ENCODE peak calls at places on chromosomes 16 and 17, in ten cellular contexts. D is breast epithelium; Y is PC-3; U is IMR-90; V is CD4-positive, CD25-positive, alpha-beta regulatory T cell; S is NT2/D1; B is heart right ventricle; N is cardiac muscle cell; K is CD8-positive, alpha-beta T cell; P is A549. H is an unnamed sample. For H3K4me1, the result is how much of the 10 kb centered on the place peaks cover.

GRCh38 chr17:16419929-16420271 is 4.5 kb downstream of the TRPV2 start:
- DNase-seq in B (no peak), D (no peak), U (peak), P (no peak), S (no peak), V (no peak), N (no peak), K (peak), Y (peak), H (peak)

GRCh38 chr16:81551141-81551808 is 106.7 kb downstream of the CMIP start:
- DNase-seq in N (no peak), Y (peak), K (no peak), S (no peak), U (peak), B (no peak), P (no peak), D (no peak), V (no peak), H (peak)

GRCh38 chr17:5893741-5894140 is 176.4 kb upstream of the WSCD1 start:
- DNase-seq in K (no peak), B (no peak), Y (no peak), V (no peak), S (no peak), U (no peak), D (no peak), P (no peak), N (no peak), H (no peak)

GRCh38 chr16:14013571-14014283 is 57.4 kb upstream of the MRTFB start:
- DNase-seq in K (no peak), D (no peak), P (peak), S (no peak), Y (peak), B (peak), N (peak), U (peak), V (no peak), H (peak)

GRCh38 chr16:35252356-35252936 is 1793.0 kb downstream of the TP53TG3F start:
- DNase-seq in V (no peak), S (no peak), U (peak), B (no peak), D (no peak), Y (no peak), N (no peak), K (no peak), P (no peak), H (no peak)

GRCh38 chr16:89536886-89537548 is 23.5 kb upstream of the RPL13 start:
- DNase-seq in N (no peak), K (no peak), D (no peak), P (no peak), Y (no peak), V (no peak), B (no peak), S (no peak), U (no peak), H (no peak)

GRCh38 chr17:57114085-57114673 is 29.1 kb downstream of the AKAP1 start:
- DNase-seq in V (peak), Y (peak), N (peak), B (peak), P (peak), S (peak), D (no peak), U (peak), K (peak), H (no peak)

GRCh38 chr17:57925361-57925990 is 29.7 kb downstream of the CUEDC1 start:
- DNase-seq in U (no peak), B (no peak), V (no peak), N (no peak), S (no peak), D (no peak), Y (no peak), K (no peak), P (no peak), H (no peak)

GRCh38 chr16:10658943-10659342 is 35.8 kb downstream of the TEKT5 start:
- DNase-seq in N (no peak), B (no peak), D (no peak), V (no peak), Y (no peak), S (no peak), U (no peak), P (no peak), K (no peak), H (no peak)

GRCh38 chr17:4554997-4555799 is at the start of gene MYBBP1A:
- DNase-seq in V (peak), S (peak), B (peak), K (peak), Y (peak), D (peak), U (peak), N (peak), P (peak), H (peak)

GRCh38 chr16:86252596-86252995 is 257.7 kb upstream of the FOXF1 start:
- DNase-seq in V (no peak), Y (no peak), D (no peak), U (peak), K (no peak), S (peak), B (no peak), N (peak), P (no peak), H (peak)

GRCh38 chr17:51439395-51440229 is 179.3 kb downstream of the UTP18 start:
- DNase-seq in K (no peak), D (no peak), V (no peak), B (no peak), Y (peak), N (no peak), P (no peak), S (no peak), U (no peak), H (peak)

GRCh38 chr16:22192261-22193133 is 13.6 kb upstream of the EEF2K start:
- DNase-seq in U (peak), S (no peak), D (peak), N (peak), Y (peak), P (no peak), V (peak), K (peak), B (peak), H (peak)

GRCh38 chr17:47763913-47764582 is 31.0 kb downstream of the TBX21 start:
- DNase-seq in D (no peak), Y (peak), P (no peak), K (no peak), U (peak), V (no peak), N (no peak), B (no peak), S (no peak), H (peak)

GRCh38 chr16:19781196-19781595 is 63.1 kb downstream of the IQCK start:
- DNase-seq in P (no peak), D (no peak), K (no peak), Y (no peak), B (no peak), V (no peak), U (peak), S (no peak), N (no peak), H (no peak)

GRCh38 chr16:30902070-30902972 is 5.9 kb downstream of the CTF1 start:
- DNase-seq in K (peak), N (peak), P (peak), B (peak), Y (peak), V (peak), S (no peak), U (peak), D (no peak), H (peak)

GRCh38 chr16:6496996-6497395 is 835.6 kb upstream of the RBFOX1 start:
- DNase-seq in U (no peak), N (no peak), P (no peak), S (no peak), Y (no peak), K (no peak), D (no peak), B (no peak), V (no peak), H (no peak)

GRCh38 chr17:28646039-28646754 is 1.2 kb upstream of the BLTP2 start:
- DNase-seq in U (no peak), S (no peak), K (no peak), V (no peak), N (no peak), D (no peak), B (no peak), P (no peak), Y (no peak), H (no peak)

GRCh38 chr17:29124135-29124930 is 55.9 kb downstream of the MYO18A start:
- DNase-seq in Y (peak), D (no peak), K (peak), S (peak), V (peak), B (peak), U (peak), N (peak), P (peak), H (peak)

GRCh38 chr16:56675685-56676210 is 6.1 kb downstream of the MT1H start:
- DNase-seq in S (no peak), D (no peak), V (peak), P (no peak), U (no peak), B (no peak), N (no peak), Y (no peak), K (peak), H (no peak)

GRCh38 chr16:17470871-17471744 is at the start of gene XYLT1:
- DNase-seq in P (peak), D (no peak), N (peak), Y (peak), B (peak), V (peak), S (no peak), U (peak), K (peak), H (peak)

GRCh38 chr16:82011199-82011641 is at the start of gene SDR42E1:
- DNase-seq in N (no peak), V (peak), P (peak), U (no peak), Y (no peak), B (no peak), S (no peak), K (peak), D (peak), H (peak)

GRCh38 chr16:27085182-27085581 is 18.5 kb downstream of the C16orf82 start:
- DNase-seq in U (no peak), B (no peak), V (no peak), S (no peak), N (no peak), D (peak), K (no peak), P (no peak), Y (no peak), H (no peak)

DNA sequence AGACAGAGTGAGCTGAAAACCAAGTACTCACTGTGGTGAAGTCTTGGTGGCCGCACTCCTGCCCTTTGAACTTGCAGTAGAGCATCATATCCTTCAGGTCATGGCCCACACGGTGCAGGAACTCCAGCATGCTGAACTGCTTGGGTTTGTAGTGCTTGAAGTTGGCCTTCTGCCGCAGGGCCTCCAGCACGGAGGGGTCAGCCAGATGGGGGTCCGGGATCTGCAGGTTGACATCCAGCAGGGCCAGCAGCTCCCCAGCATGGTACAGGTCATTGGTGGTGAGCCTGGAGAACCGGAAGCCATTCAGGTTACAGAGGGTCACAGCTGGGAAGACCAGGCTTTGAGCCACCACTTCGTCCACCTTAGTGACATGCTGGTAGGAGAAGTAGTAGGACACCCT is 99.1 kb upstream of the CCL2 start:
- DNase-seq in K (no peak), Y (no peak), U (no peak), N (no peak), S (no peak), V (no peak), B (no peak), D (no peak), P (no peak), H (no peak)
- H3K4me1 ChIP-seq in K (under half), Y (under half), U (under half), N (under half), S (under half), V (under half), B (under half), D (under half), P (under half), H (under half)

DNA sequence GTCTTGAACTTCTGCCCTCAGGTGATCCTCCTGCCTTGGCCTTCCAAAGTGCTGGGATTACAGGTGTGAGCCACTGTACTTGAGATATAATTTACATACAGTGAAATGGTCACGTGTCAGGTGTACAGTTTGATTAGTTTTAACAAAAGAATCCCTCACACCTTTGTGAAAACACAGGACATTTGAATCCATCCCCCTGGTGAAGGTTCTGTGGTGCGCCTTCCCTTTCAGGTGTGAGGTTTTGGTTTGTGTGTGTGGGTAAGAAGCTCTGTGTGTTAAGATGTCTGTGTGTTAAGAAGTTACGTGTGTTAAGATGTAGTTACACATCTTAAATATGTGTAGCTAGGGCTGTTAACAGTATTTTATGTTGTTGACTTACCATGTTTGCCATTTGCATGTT is 4.4 kb downstream of the SEC14L1 start:
- DNase-seq in D (no peak), P (no peak), V (no peak), U (no peak), B (no peak), Y (no peak), N (no peak), K (no peak), S (no peak), H (no peak)
- H3K4me1 ChIP-seq in D (under half), P (under half), V (half or more), U (under half), B (under half), Y (under half), N (under half), K (under half), S (under half), H (under half)

GRCh38 chr17:44796731-44797130 is 33.4 kb downstream of the GJC1 start:
- DNase-seq in P (no peak), D (no peak), K (no peak), Y (no peak), U (no peak), V (no peak), N (no peak), B (no peak), S (no peak), H (no peak)

GRCh38 chr17:44795421-44795820 is 34.7 kb downstream of the GJC1 start:
- DNase-seq in V (no peak), D (no peak), P (no peak), B (no peak), S (no peak), U (no peak), N (no peak), K (no peak), Y (no peak), H (no peak)

GRCh38 chr17:44797809-44798208 is 32.3 kb downstream of the GJC1 start:
- DNase-seq in S (no peak), K (no peak), B (no peak), U (peak), Y (no peak), P (no peak), V (no peak), N (peak), D (no peak), H (no peak)

GRCh38 chr17:44795928-44796327 is 34.2 kb downstream of the GJC1 start:
- DNase-seq in D (no peak), S (no peak), V (no peak), P (no peak), N (no peak), K (no peak), B (no peak), Y (no peak), U (no peak), H (no peak)

DNA sequence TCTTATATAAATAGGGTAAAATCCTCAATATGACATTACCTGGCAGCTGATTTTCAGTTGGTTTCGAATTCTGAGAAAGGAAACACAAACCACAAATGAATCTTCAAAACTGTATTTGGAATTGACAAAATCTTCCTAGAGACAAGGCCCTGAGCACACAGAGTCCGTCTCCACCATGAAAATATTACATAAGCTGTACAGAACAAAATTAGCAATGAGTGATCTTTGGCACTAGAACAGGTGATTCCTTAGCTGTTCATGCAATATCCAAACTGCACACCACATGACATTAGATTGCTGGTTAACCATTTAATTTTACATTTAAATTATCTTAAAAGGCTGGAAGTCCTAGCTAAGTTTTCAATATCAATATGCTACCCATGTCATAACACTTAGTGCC is 31.7 kb downstream of the GJC1 start:
- DNase-seq in V (no peak), Y (no peak), K (no peak), S (no peak), U (no peak), P (no peak), D (no peak), N (no peak), B (no peak), H (no peak)
- H3K4me1 ChIP-seq in V (under half), Y (under half), K (under half), S (under half), U (under half), P (under half), D (under half), N (under half), B (under half), H (under half)

GRCh38 chr17:41061969-41062368 is 2.1 kb upstream of the KRTAP2-3 start:
- DNase-seq in S (no peak), U (peak), V (no peak), Y (peak), B (no peak), K (no peak), N (no peak), D (no peak), P (peak), H (peak)

GRCh38 chr17:41057547-41057946 is 2.4 kb downstream of the KRTAP2-3 start:
- DNase-seq in S (no peak), K (no peak), D (no peak), V (no peak), N (no peak), P (no peak), U (no peak), B (no peak), Y (no peak), H (no peak)

GRCh38 chr17:41063449-41063848 is 2.2 kb downstream of the KRTAP2-4 start:
- DNase-seq in V (no peak), B (no peak), D (no peak), P (no peak), K (no peak), S (no peak), U (no peak), Y (peak), N (no peak), H (no peak)

GRCh38 chr17:41060052-41060604 is at the start of gene KRTAP2-3:
- DNase-seq in Y (peak), D (no peak), S (no peak), P (peak), V (no peak), N (no peak), B (no peak), K (no peak), U (peak), H (peak)

DNA sequence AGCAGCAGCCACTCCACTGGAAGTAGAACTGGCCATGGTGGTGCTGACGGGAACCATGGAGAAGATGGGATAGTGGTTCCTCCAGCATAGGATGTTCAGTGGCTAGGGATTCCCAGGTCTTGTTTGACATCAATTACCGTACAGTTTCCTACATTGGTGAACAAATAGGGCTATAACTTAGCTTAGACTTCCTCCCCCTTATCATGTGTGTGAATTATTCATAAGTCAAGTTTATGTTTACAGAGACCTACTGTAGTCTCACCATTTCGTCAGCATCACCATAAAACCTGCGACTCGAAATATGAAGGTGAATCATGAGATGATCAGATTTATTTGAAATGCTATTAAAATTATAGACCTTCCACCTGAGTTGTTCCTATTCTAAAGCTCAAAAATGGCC is 1.2 kb downstream of the KRTAP2-3 start:
- DNase-seq in Y (peak), B (no peak), U (peak), D (no peak), S (no peak), V (no peak), K (no peak), P (no peak), N (no peak), H (no peak)
- H3K4me1 ChIP-seq in Y (half or more), B (under half), U (under half), D (under half), S (under half), V (under half), K (under half), P (under half), N (under half), H (under half)

GRCh38 chr16:66165879-66166278 is 200.6 kb upstream of the CDH5 start:
- DNase-seq in K (no peak), V (no peak), D (no peak), Y (no peak), N (no peak), S (no peak), P (no peak), B (no peak), U (peak), H (no peak)

GRCh38 chr16:66164581-66164980 is 201.9 kb upstream of the CDH5 start:
- DNase-seq in Y (no peak), N (no peak), P (no peak), V (no peak), K (no peak), U (no peak), S (no peak), B (no peak), D (no peak), H (no peak)

GRCh38 chr16:66167564-66168291 is 198.8 kb upstream of the CDH5 start:
- DNase-seq in D (no peak), P (no peak), V (no peak), B (no peak), Y (peak), N (peak), S (no peak), K (no peak), U (peak), H (no peak)

GRCh38 chr16:66168777-66169176 is 197.7 kb upstream of the CDH5 start:
- DNase-seq in V (no peak), K (no peak), B (no peak), N (no peak), D (no peak), U (no peak), Y (no peak), P (no peak), S (no peak), H (no peak)

DNA sequence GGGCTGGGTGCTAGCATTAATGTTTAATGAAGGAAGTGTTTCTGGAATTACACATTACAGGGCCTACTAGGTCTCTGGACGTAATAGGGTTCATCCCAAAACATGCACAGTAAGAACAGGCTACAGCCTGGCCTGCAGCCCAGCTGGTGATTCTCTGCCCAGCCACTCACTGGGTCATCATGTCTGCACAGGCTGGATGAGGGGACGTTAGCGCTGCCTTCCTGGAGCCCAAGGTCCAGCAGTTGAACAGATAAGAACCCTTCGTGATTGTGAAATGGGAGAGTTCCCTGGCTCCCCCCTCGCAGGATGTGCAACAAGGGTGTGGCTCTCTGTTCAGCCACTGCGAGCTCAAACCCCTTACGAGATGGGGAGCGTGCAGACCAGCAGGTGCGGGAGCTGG is 200.0 kb upstream of the CDH5 start:
- DNase-seq in N (no peak), B (no peak), K (no peak), Y (no peak), V (no peak), D (no peak), U (peak), P (no peak), S (no peak), H (no peak)
- H3K4me1 ChIP-seq in N (under half), B (under half), K (under half), Y (under half), V (under half), D (under half), U (under half), P (under half), S (under half), H (under half)

H was measured in mammary epithelial cell.